ENCODE peak calls at places on chromosomes 6 and 20, in five cellular contexts. D is HCT116, N is H1, O is GM12878, Z is K562. I is an unnamed sample.

GRCh38 chr6:145929037-145929633 is 35.0 kb downstream of the SHPRH start:
- DNase-seq in D (peak; percentile 7), N (no peak), O (no peak), Z (peak; percentile 64), I (peak; percentile 49)

GRCh38 chr6:148396926-148397325 is 54.3 kb downstream of the SASH1 start:
- DNase-seq in D (no peak), N (no peak), O (no peak), Z (no peak), I (no peak)

GRCh38 chr6:154705471-154706113 is 27.6 kb upstream of the SCAF8 start:
- DNase-seq in D (no peak), N (no peak), O (no peak), Z (peak; percentile 30), I (no peak)

GRCh38 chr6:344816-345340 is 46.7 kb upstream of the IRF4 start:
- DNase-seq in D (no peak), N (no peak), O (no peak), Z (no peak), I (no peak)

GRCh38 chr20:36199293-36200257 is 36.7 kb upstream of the AAR2 start:
- DNase-seq in D (peak; percentile 45), N (peak; percentile 96), O (no peak), Z (peak; percentile 83), I (peak; percentile 83)

GRCh38 chr6:31446481-31446880 is 43.1 kb downstream of the MICA start:
- DNase-seq in D (no peak), N (no peak), O (no peak), Z (no peak), I (no peak)

GRCh38 chr20:49649672-49650071 is 64.0 kb downstream of the B4GALT5 start:
- DNase-seq in D (no peak), N (no peak), O (no peak), Z (no peak), I (no peak)

GRCh38 chr6:156425374-156425773 is 351.8 kb upstream of the ARID1B start:
- DNase-seq in D (no peak), N (no peak), O (no peak), Z (no peak), I (no peak)

GRCh38 chr20:44247676-44248419 is 740 bp downstream of the GDAP1L1 start:
- DNase-seq in D (no peak), N (peak; percentile 96), O (no peak), Z (peak; percentile 75), I (peak; percentile 80)

DNA sequence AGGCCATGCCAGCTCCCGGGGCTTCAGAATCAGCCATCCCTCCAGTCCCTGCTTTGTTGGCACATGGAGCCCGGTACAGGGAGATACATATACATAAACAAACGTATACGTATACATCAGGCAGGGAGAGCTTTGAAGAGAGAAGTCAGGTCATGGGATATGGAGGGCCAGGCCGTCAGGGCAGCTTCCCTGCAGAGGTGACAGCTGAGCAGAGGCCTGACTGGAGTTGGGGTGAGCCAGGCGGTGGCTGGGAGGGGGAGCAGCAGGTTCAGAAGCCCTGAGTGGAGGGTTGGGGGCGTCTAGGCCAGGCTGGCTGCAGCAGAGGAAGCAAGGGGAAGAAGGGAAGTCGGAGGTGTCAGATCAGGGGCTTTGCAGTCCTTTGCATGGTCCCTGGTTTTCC is 61.7 kb downstream of the STK35 start:
- DNase-seq in D (no peak), N (no peak), O (no peak), Z (no peak), I (no peak)
- TF ChIP-seq SRF in D (no peak), N (no peak), O (no peak), Z (no peak), I (no peak)

DNA sequence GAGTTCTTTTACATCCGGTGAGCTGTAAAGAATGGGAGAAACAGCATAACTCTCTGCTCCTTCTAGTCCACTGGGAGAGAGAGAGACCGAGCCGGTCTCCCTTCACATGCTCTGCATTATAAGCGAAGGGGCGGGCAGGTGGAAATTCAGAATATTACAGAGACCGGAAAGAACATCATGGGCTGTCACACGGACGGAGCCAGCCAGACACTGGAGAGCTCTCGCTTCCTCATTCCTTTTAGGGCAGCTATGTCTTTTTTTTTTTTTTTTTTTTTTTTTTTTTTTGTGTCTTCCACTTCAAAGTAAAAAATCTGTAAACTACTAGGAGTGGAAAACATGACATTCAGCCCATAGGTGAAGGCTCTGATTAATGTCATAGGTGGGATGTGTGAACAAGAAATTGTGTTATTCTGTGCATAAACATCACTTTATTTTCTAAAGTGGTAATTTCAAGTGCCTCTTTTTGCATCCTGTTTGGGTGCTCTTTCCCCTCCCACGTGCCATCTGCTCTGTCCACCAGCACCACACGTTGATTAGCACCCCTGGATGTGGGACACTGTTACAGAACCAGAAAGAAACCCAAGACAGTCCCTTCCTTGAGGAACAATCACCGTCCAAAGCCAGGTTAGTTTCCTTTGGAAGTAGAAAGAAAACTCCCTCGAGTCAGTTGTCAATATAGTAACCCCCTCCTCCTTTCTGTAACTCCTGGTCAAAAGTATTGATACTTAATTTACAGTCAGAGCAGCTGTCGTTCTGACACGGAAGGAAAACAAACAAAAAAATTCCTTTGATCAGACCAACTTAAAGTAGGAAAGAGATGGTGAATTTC is at the start of gene TAGAP:
- DNase-seq in D (no peak), N (no peak), O (peak; percentile 63), Z (no peak), I (no peak)
- TF ChIP-seq SRF in D (no peak), N (no peak), O (peak; percentile 97), Z (no peak), I (no peak)

DNA sequence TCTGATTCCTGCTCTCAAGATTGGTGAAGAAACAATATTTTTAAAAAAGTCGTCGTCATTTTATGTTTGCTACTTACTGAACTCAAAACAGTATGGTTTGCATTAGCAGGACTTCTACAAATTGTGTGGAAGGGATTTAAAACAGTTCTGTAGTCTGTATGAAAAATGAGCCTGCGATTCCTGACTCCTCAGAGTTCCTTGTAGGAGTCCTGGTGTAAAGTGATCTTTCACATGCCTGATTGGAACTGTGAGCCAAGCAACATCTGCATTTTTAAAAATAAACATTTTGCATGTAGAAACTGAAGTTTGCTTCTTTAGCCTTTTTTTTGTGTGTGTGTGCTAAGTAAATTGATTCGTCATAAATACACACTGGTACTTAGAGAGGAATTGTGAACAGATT is 297.7 kb upstream of the SOX4 start:
- DNase-seq in D (no peak), N (no peak), O (no peak), Z (no peak), I (no peak)
- TF ChIP-seq SRF in D (no peak), N (no peak), O (no peak), Z (no peak), I (no peak)

DNA sequence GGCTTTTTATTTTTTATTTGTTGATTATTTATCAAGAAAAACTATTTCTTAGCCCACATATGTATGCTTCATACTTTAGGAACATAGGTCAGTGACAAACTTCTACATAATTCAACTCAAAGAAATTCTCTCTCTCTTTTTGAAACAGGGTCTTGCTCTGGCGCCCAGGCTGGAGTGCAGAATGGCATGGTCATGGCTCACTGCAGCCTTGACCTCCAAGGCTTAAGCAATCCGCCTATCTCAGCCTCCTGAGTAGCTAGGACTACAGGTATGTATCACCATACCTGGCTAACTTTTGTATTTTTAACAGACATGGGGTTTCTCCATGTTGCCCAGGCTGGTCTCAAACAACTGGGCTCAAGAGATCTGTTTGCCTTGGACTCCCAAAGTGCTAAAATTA is 13.0 kb downstream of the NUP43 start:
- DNase-seq in D (no peak), N (no peak), O (no peak), Z (no peak), I (no peak)
- TF ChIP-seq SRF in D (no peak), N (no peak), O (no peak), Z (no peak), I (no peak)

GRCh38 chr6:138593100-138593877 is 94.0 kb upstream of the NHSL1 start:
- DNase-seq in D (peak; percentile 64), N (no peak), O (peak; percentile 86), Z (no peak), I (peak; percentile 92)
- TF ChIP-seq SRF in D (no peak), N (no peak), O (no peak), Z (no peak), I (no peak)

GRCh38 chr6:14697427-14697826 is 548.4 kb upstream of the JARID2 start:
- DNase-seq in D (no peak), N (no peak), O (no peak), Z (no peak), I (no peak)

GRCh38 chr6:14693301-14694192 is 552.3 kb upstream of the JARID2 start:
- DNase-seq in D (no peak), N (no peak), O (no peak), Z (peak; percentile 64), I (no peak)

GRCh38 chr6:14694308-14694707 is 551.6 kb upstream of the JARID2 start:
- DNase-seq in D (no peak), N (no peak), O (no peak), Z (no peak), I (no peak)

GRCh38 chr6:14695579-14695978 is 550.3 kb upstream of the JARID2 start:
- DNase-seq in D (no peak), N (no peak), O (no peak), Z (peak; percentile 48), I (no peak)

GRCh38 chr6:14696367-14696766 is 549.5 kb upstream of the JARID2 start:
- DNase-seq in D (no peak), N (no peak), O (no peak), Z (no peak), I (no peak)
- TF ChIP-seq SRF in D (no peak), N (no peak), O (no peak), Z (no peak), I (no peak)

DNA sequence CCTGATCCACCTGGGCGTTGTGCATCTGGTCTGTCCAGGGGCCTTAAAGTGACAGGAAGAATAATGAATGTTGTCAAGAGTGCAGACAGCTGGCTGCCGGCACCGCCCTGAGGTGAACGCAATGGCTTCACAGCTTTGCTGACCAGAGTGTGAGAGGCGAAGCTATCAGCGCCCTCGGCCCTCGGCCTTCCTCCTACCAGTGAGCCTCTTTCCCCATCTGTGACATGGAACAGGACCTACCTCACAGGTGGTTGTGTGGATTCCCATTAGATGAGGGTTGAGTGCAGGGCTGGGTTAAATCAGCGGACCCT is 54.8 kb downstream of the CTCFL start:
- DNase-seq in D (no peak), N (no peak), O (no peak), Z (peak; percentile 64), I (no peak)
- TF ChIP-seq SRF in D (no peak), N (no peak), O (no peak), Z (no peak), I (no peak)

GRCh38 chr6:105318660-105319059 is 84.2 kb downstream of the PREP start:
- DNase-seq in D (peak; percentile 23), N (no peak), O (no peak), Z (no peak), I (no peak)
- TF ChIP-seq SRF in D (no peak), N (no peak), O (no peak), Z (no peak), I (no peak)

I was measured in HepG2.